ENCODE peak calls at places on chromosome 12, in five cellular contexts. A, H, G, N and X are unnamed samples.

GRCh38 chr12:10701226-10701681 is 21.9 kb downstream of the YBX3 start:
- DNase-seq in A (no peak), H (no peak), G (no peak), N (no peak), X (no peak)

GRCh38 chr12:131473721-131474709 is 236.9 kb upstream of the SFSWAP start:
- DNase-seq in A (no peak), H (no peak), G (no peak), N (no peak), X (no peak)

GRCh38 chr12:89082354-89082753 is 269.9 kb downstream of the DUSP6 start:
- DNase-seq in A (no peak), H (no peak), G (no peak), N (no peak), X (no peak)

GRCh38 chr12:82326905-82327503 is 31.2 kb downstream of the CCDC59 start:
- DNase-seq in A (no peak), H (no peak), G (no peak), N (no peak), X (no peak)

GRCh38 chr12:14272954-14273910 is 92.2 kb upstream of the ATF7IP start:
- DNase-seq in A (peak), H (no peak), G (no peak), N (no peak), X (no peak)

GRCh38 chr12:6230321-6231110 is 30.3 kb downstream of the CD9 start:
- DNase-seq in A (peak), H (peak), G (peak), N (no peak), X (no peak)

GRCh38 chr12:53461059-53461458 is 9.2 kb downstream of the PCBP2 start:
- DNase-seq in A (no peak), H (no peak), G (no peak), N (no peak), X (no peak)

GRCh38 chr12:131171029-131171428 is 217.3 kb downstream of the ADGRD1 start:
- DNase-seq in A (no peak), H (no peak), G (no peak), N (no peak), X (no peak)

GRCh38 chr12:33006106-33006505 is 109.5 kb upstream of the PKP2 start:
- DNase-seq in A (no peak), H (no peak), G (no peak), N (no peak), X (no peak)

GRCh38 chr12:91511795-91512420 is 329.3 kb upstream of the DCN start:
- DNase-seq in A (no peak), H (no peak), G (no peak), N (no peak), X (no peak)